ENCODE peak calls at places on chromosomes 3 and 15, in four cellular contexts. D is body of pancreas, K is IMR-90, N is coronary artery. R is an unnamed sample.

GRCh38 chr3:42831321-42831713 is 22.1 kb downstream of the ACKR2 start:
- DNase-seq in K (peak; percentile 25), D (peak; percentile 78), N (peak; percentile 83), R (no peak)

GRCh38 chr3:193711523-193711963 is 118.5 kb downstream of the OPA1 start:
- DNase-seq in N (no peak), K (no peak), D (no peak), R (no peak)

GRCh38 chr15:96416218-96416933 is 85.9 kb downstream of the NR2F2 start:
- DNase-seq in K (no peak), N (no peak), D (no peak), R (no peak)

GRCh38 chr3:195150194-195151118 is 120.5 kb downstream of the XXYLT1 start:
- DNase-seq in K (peak; percentile 81), D (peak; percentile 77), N (peak; percentile 91), R (no peak)

GRCh38 chr3:172832983-172833382 is 82.5 kb downstream of the ECT2 start:
- DNase-seq in K (no peak), D (no peak), N (no peak), R (no peak)

GRCh38 chr3:132486086-132486485 is 68.8 kb downstream of the DNAJC13 start:
- DNase-seq in N (no peak), K (peak; percentile 17), D (no peak), R (no peak)

GRCh38 chr3:108406661-108407206 is 103.7 kb downstream of the MYH15 start:
- DNase-seq in D (peak; percentile 74), K (peak; percentile 56), N (no peak), R (no peak)

GRCh38 chr3:69900331-69900730 is 99.2 kb upstream of the SAMMSON start:
- DNase-seq in D (no peak), K (no peak), N (no peak), R (no peak)

GRCh38 chr15:42118650-42119531 is 24.5 kb upstream of the PLA2G4D start:
- DNase-seq in K (no peak), D (peak; percentile 16), N (no peak), R (no peak)

GRCh38 chr15:33145447-33145846 is 49.1 kb downstream of the FMN1 start:
- DNase-seq in N (no peak), D (no peak), K (no peak), R (peak; percentile 69)

GRCh38 chr3:189298469-189299375 is 127.0 kb downstream of the TPRG1 start:
- DNase-seq in K (no peak), D (no peak), N (no peak), R (no peak)

GRCh38 chr15:70867911-70868467 is 14.0 kb upstream of the LARP6 start:
- DNase-seq in K (peak; percentile 63), N (no peak), D (peak; percentile 22), R (no peak)

GRCh38 chr3:184227481-184227935 is 1.9 kb upstream of the VWA5B2 start:
- DNase-seq in K (no peak), N (no peak), D (peak; percentile 33), R (no peak)

GRCh38 chr15:80991446-80991845 is 1.8 kb upstream of the MESD start:
- DNase-seq in N (peak; percentile 80), K (peak; percentile 73), D (peak; percentile 66), R (no peak)

GRCh38 chr3:182182531-182182968 is 470.8 kb downstream of the SOX2 start:
- DNase-seq in N (no peak), K (no peak), D (no peak), R (peak; percentile 87)

GRCh38 chr15:41917767-41918430 is 24.0 kb upstream of the SPTBN5 start:
- DNase-seq in D (peak; percentile 85), N (peak; percentile 62), K (peak; percentile 84), R (peak; percentile 45)

GRCh38 chr3:27360113-27361078 is 8.8 kb downstream of the NEK10 start:
- DNase-seq in N (no peak), K (peak; percentile 44), D (peak; percentile 44), R (no peak)

GRCh38 chr3:105883798-105884377 is 15.1 kb upstream of the CBLB start:
- DNase-seq in N (no peak), D (no peak), K (no peak), R (no peak)

GRCh38 chr15:86663304-86663703 is 583.6 kb downstream of the AGBL1 start:
- DNase-seq in K (no peak), N (no peak), D (no peak), R (no peak)

GRCh38 chr15:95684693-95685115 is 645.8 kb upstream of the NR2F2 start:
- DNase-seq in N (no peak), K (peak; percentile 93), D (peak; percentile 8), R (no peak)

GRCh38 chr3:10408680-10409079 is 87.8 kb upstream of the SEC13 start:
- DNase-seq in D (no peak), K (peak; percentile 57), N (no peak), R (no peak)

GRCh38 chr3:131560795-131561194 is 58.0 kb upstream of the MRPL3 start:
- DNase-seq in K (no peak), N (no peak), D (no peak), R (no peak)

GRCh38 chr3:45163481-45163880 is 17.3 kb upstream of the CDCP1 start:
- DNase-seq in N (no peak), K (no peak), D (no peak), R (no peak)

GRCh38 chr3:181721369-181721768 is 9.6 kb downstream of the SOX2 start:
- DNase-seq in K (no peak), N (no peak), D (no peak), R (no peak)

GRCh38 chr3:36677331-36678007 is 86.9 kb downstream of the DCLK3 start:
- DNase-seq in N (no peak), D (no peak), K (peak; percentile 90), R (no peak)

GRCh38 chr3:179322481-179323196 is at the start of gene ZNF639:
- DNase-seq in N (peak; percentile 90), K (peak; percentile 82), D (peak; percentile 86), R (peak; percentile 74)

GRCh38 chr3:10017636-10018292 is 8.5 kb upstream of the FANCD2 start:
- DNase-seq in N (no peak), D (no peak), K (peak; percentile 89), R (no peak)

DNA sequence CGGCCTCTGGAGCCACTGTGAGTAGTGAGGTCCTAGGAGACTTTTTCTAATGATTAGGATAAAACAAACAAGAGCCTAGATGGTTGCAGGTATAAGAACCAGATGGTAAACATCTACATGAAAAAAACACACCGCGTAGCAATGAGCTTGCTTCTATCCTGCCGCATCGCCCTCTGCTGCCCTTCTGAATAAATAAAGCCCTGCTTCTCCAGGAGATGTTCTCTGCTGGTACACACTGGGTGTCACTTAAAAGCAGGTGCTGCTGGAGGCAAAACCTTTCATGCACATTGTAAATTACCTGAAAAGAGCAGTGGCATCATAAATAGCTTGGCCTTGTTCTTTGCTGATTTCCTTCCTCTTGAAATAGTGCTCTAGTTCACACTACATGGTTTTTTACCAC is 164.4 kb upstream of the TOPAZ1 start:
- DNase-seq in N (no peak), D (no peak), K (no peak), R (no peak)
- TF ChIP-seq CTCF in N (no peak), D (no peak), K (no peak), R (peak; percentile 10)

DNA sequence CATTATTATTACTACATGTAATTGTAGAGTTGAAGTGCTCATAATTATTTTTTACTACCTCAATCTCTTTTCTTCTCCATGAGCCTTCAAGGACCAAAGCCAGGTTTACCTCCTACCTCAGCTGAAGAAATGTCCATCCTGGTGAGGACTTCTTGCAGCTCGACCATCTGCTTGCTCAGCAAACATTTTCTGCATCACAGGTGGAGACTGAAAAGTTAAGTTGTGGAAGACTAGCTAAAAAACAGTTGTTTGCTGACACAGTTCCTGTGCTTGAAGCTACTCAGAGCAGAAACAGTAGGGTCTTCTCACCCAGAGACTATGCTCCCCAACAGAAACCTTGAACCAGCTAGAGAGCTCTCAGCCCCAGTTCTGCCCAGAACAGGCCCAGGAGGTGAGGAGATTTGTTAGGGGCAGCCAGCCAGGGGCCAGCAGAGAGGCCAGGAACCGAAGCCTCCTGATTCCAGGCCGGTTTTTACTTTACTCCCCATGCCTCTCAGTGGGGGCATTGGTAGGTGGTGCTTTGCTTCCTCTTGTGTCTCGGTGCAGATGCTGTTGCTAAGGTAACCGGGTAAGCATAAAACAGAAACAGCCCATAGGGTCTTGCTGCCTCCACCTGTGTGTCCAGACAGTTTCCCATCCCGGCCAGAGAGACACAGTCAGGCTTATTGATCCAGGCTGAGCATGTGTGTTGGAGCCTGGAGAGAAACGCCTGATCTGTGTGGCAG is 54.9 kb downstream of the CCNL1 start:
- DNase-seq in N (no peak), D (no peak), K (no peak), R (no peak)
- H3K27ac ChIP-seq in N (no peak overlapping the region), D (no peak overlapping the region), K (no peak overlapping the region), R (peak overlapping the region; percentile 44)

GRCh38 chr3:94716326-94717018 is 653.6 kb downstream of the NSUN3 start:
- DNase-seq in N (no peak), D (peak; percentile 63), K (no peak), R (no peak)
- TF ChIP-seq CTCF in N (no peak), D (peak; percentile 56), K (no peak), R (peak; percentile 50)

DNA sequence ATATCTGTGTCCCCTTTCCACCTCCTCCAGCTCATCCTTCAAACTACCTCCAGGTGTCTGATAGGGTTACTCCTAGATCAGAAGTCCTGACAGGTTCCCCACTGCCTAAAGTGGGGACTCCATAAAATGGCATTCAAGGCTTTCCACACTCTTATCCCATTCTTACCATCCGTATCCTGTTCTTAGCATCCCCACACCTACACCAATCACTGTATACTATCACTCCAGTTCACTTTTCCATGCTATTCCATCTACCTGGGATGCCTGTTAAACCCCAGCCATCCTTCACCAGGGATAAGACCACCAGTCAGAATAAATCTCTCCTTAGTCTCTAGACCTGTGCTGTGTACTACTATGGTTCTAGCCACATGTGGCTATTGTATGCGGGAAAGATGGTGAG is 19.1 kb downstream of the SSR3 start:
- DNase-seq in N (no peak), K (no peak), D (no peak), R (no peak)
- H3K27ac ChIP-seq in N (peak overlapping the region; percentile 88), K (no peak overlapping the region), D (peak overlapping the region; percentile 74), R (no peak overlapping the region)

GRCh38 chr3:138329127-138329983 is at the start of gene NME9:
- DNase-seq in K (peak; percentile 73), N (peak; percentile 91), D (peak; percentile 94), R (peak; percentile 85)
- TF ChIP-seq CTCF in K (peak; percentile 50), N (peak; percentile 44), D (peak; percentile 79), R (peak; percentile 89)

DNA sequence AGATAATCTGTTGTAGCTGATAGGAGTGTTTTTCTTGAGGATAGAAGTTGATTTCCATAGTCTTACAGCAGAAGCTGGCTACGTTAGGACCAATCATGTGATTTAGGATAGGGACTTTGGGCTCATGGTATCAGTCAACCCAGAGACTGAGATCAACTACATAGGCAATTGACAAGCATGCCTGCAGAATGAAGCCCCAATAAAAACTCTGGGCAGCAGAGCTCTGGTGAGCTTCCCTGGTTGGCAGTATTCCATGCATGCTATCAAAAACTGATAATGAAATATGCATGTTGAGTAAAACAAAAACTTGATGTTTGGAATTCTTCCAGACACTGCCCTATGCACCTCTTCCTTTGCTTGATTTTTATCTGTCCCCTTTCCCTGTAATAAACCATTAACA is 38.0 kb downstream of the SUCNR1 start:
- DNase-seq in N (no peak), K (no peak), D (no peak), R (no peak)
- H3K27ac ChIP-seq in N (no peak overlapping the region), K (no peak overlapping the region), D (no peak overlapping the region), R (no peak overlapping the region)

DNA sequence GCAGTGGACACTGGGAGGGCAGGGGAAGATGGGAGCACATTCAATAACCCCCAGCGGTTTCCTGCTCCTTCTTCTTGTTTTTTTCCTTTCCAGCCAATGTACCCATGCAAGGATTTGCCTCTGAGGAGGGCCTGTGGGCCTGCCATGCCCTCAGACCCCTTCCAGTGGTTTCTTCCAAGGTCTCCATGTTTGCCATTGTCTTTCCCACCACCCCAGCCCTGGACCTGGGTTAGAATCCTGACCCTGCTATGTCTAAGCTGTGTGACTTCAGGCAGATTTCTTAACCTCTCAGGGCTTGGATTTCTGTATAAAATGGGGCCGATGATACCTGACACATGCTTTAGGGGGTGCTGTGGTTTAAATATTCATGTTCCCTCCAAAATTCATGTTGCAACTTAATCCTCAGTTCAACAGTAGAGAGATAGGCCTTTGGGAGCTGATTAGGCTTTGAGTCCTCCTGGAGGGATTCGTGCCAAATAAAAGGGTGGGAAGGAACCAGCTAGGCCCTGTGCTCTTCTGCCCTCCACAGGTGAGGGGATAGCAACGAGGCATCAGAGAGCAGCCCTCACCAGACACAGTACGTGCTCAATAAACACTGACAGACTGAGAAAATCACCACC is 46.3 kb upstream of the FLNB start:
- DNase-seq in D (no peak), K (peak; percentile 61), N (no peak), R (no peak)
- TF ChIP-seq CTCF in D (peak; percentile 7), K (peak; percentile 66), N (no peak), R (peak; percentile 80)

R was measured in RWPE2.